ENCODE peak calls at places on chromosomes 5 and 9, in seven cellular contexts. X is effector memory CD8-positive, alpha-beta T cell; D is HuH-7.5; K is mesothelial cell of epicardium; H is lung microvascular endothelial cell; E is stimulated activated CD8-positive, alpha-beta memory T cell treated with anti-CD3 and anti-CD28 coated beads, Interleukin-7, amount 100 ng/mL, for 24 hours; W is memory B cell. G is an unnamed sample.

GRCh38 chr5:85545129-85545528 is 1072.6 kb upstream of the COX7C start:
- DNase-seq in K (no peak), X (no peak), H (no peak), W (no peak), E (no peak), D (no peak), G (no peak)

GRCh38 chr9:19232117-19232829 is 1.8 kb downstream of the DENND4C start:
- DNase-seq in H (peak), E (no peak), W (no peak), K (no peak), X (no peak), D (no peak), G (no peak)

GRCh38 chr9:127813739-127814226 is 11.1 kb downstream of the FPGS start:
- DNase-seq in W (no peak), X (no peak), E (no peak), K (no peak), H (peak), D (no peak), G (no peak)

GRCh38 chr5:137186759-137187461 is 312.2 kb downstream of the SPOCK1 start:
- DNase-seq in D (no peak), H (no peak), W (no peak), E (no peak), K (no peak), X (no peak), G (no peak)

GRCh38 chr5:53211799-53212198 is 102.2 kb upstream of the MOCS2 start:
- DNase-seq in W (no peak), X (no peak), H (peak), K (no peak), E (no peak), D (no peak), G (no peak)

GRCh38 chr9:32430720-32431119 is 46.3 kb downstream of the ACO1 start:
- DNase-seq in E (no peak), W (no peak), H (peak), K (no peak), D (no peak), X (no peak), G (no peak)

GRCh38 chr5:65482727-65483473 is 1.2 kb upstream of the ADAMTS6 start:
- DNase-seq in H (peak), K (no peak), D (no peak), E (no peak), W (no peak), X (peak), G (no peak)

GRCh38 chr5:60185230-60186104 is 291.9 kb upstream of the PDE4D start:
- DNase-seq in K (no peak), E (no peak), W (no peak), H (no peak), X (no peak), D (no peak), G (no peak)

GRCh38 chr5:59596586-59597348 is 296.8 kb downstream of the PDE4D start:
- DNase-seq in K (no peak), H (peak), W (no peak), X (no peak), E (no peak), D (no peak), G (no peak)

GRCh38 chr5:33964132-33964531 is 20.4 kb downstream of the SLC45A2 start:
- DNase-seq in W (no peak), X (no peak), K (no peak), D (no peak), E (no peak), H (no peak), G (no peak)

GRCh38 chr5:143739741-143740140 is 72.2 kb upstream of the HMHB1 start:
- DNase-seq in X (no peak), K (no peak), D (no peak), H (no peak), E (no peak), W (no peak), G (no peak)

GRCh38 chr9:3880851-3881250 is 355.1 kb upstream of the RFX3 start:
- DNase-seq in E (no peak), W (no peak), K (no peak), D (no peak), H (peak), X (no peak), G (no peak)

GRCh38 chr5:14178671-14179211 is 35.6 kb downstream of the TRIO start:
- DNase-seq in D (no peak), W (no peak), H (peak), E (no peak), X (no peak), K (no peak), G (no peak)

GRCh38 chr9:13688990-13689600 is 409.6 kb upstream of the MPDZ start:
- DNase-seq in K (no peak), W (no peak), D (no peak), H (peak), X (no peak), E (no peak), G (no peak)

GRCh38 chr9:35482071-35482470 is 7.8 kb upstream of the RUSC2 start:
- DNase-seq in H (no peak), K (no peak), E (no peak), D (no peak), W (no peak), X (no peak), G (no peak)

GRCh38 chr5:14749579-14750091 is 85.1 kb downstream of the OTULIN start:
- DNase-seq in X (no peak), D (no peak), K (no peak), E (no peak), W (no peak), H (no peak), G (no peak)

GRCh38 chr5:116032094-116032517 is at the start of gene ARL14EPL:
- DNase-seq in H (peak), D (no peak), E (no peak), W (no peak), X (no peak), K (no peak), G (no peak)

GRCh38 chr9:135229701-135230385 is 142.4 kb downstream of the OLFM1 start:
- DNase-seq in W (no peak), D (no peak), K (no peak), H (no peak), E (no peak), X (no peak), G (no peak)

GRCh38 chr5:141850183-141850768 is 27.9 kb downstream of the PCDH1 start:
- DNase-seq in H (no peak), D (peak), K (no peak), W (peak), E (no peak), X (peak), G (peak)

GRCh38 chr9:5536684-5537083 is 26.4 kb downstream of the PDCD1LG2 start:
- DNase-seq in W (no peak), X (no peak), D (no peak), E (no peak), H (no peak), K (no peak), G (no peak)

GRCh38 chr5:132483661-132484385 is 6.8 kb downstream of the IRF1 start:
- DNase-seq in H (no peak), W (no peak), K (no peak), X (peak), E (no peak), D (no peak), G (no peak)

GRCh38 chr5:118698774-118699173 is 289.6 kb downstream of the DTWD2 start:
- DNase-seq in H (no peak), W (no peak), E (no peak), X (no peak), D (no peak), K (no peak), G (no peak)

GRCh38 chr9:128218518-128219389 is 15.6 kb downstream of the DNM1 start:
- DNase-seq in W (peak), K (peak), D (peak), E (peak), X (peak), H (peak), G (peak)

GRCh38 chr5:72587909-72588308 is 80.7 kb upstream of the ZNF366 start:
- DNase-seq in W (no peak), H (peak), E (no peak), X (no peak), D (no peak), K (no peak), G (no peak)

GRCh38 chr9:134551657-134552348 is 89.8 kb upstream of the COL5A1 start:
- DNase-seq in E (no peak), K (peak), H (peak), X (no peak), D (no peak), W (no peak), G (no peak)

GRCh38 chr9:35164711-35165110 is 2.9 kb downstream of the UNC13B start:
- DNase-seq in D (no peak), E (no peak), X (no peak), K (no peak), W (no peak), H (peak), G (no peak)

GRCh38 chr5:1371602-1372342 is 26.9 kb upstream of the CLPTM1L start:
- DNase-seq in K (no peak), D (no peak), X (no peak), H (no peak), E (no peak), W (peak), G (no peak)

GRCh38 chr9:109017061-109017460 is 3.8 kb upstream of the CTNNAL1 start:
- DNase-seq in E (no peak), K (no peak), X (no peak), D (no peak), H (no peak), W (no peak), G (no peak)

GRCh38 chr5:173016621-173017046 is 33.1 kb downstream of the ATP6V0E1 start:
- DNase-seq in X (no peak), H (peak), W (no peak), E (no peak), D (peak), K (no peak), G (no peak)

GRCh38 chr9:108478871-108479332 is 376.9 kb downstream of the ACTL7B start:
- DNase-seq in D (no peak), K (no peak), X (no peak), H (peak), E (no peak), W (no peak), G (no peak)

GRCh38 chr5:88660326-88660946 is 222.5 kb downstream of the MEF2C start:
- DNase-seq in D (no peak), H (peak), E (no peak), K (no peak), X (no peak), W (peak), G (no peak)

GRCh38 chr5:137344723-137345322 is 154.3 kb downstream of the SPOCK1 start:
- DNase-seq in E (no peak), X (no peak), W (no peak), D (no peak), K (no peak), H (peak), G (no peak)

GRCh38 chr9:132806306-132806705 is 71.8 kb downstream of the AK8 start:
- DNase-seq in E (no peak), W (no peak), X (no peak), D (no peak), K (no peak), H (no peak), G (no peak)

GRCh38 chr5:127648997-127649550 is at the start of gene CTXN3:
- DNase-seq in E (no peak), K (no peak), X (no peak), H (no peak), D (no peak), W (no peak), G (no peak)